ENCODE peak calls at places on chromosomes 1 and 21, in nine cellular contexts. M is activated T-helper 1 cell treated with anti-CD3 and anti-CD28 coated beads, Interleukin-12 subunit alpha, Interleukin-12 subunit beta, Interleukin-2, Interleukin-4 antibody, amounts not matched to agents 30 ng/mL and 10 ng/mL and 1 ng/mL, durations not matched to agents 14 hours and 24 hours and 36 hours; Q is uterus; O is kidney epithelial cell; N is NCI-H446 treated with DMSO at 0.1 percent for 48 hours; S is RWPE1; J is NCI-H69; T is stimulated activated CD4-positive, alpha-beta T cell treated with anti-CD3 and anti-CD28 coated beads, Interleukin-12 subunit alpha, Interleukin-12 subunit beta, amount 100 ng/mL, for 4 hours; R is ovary. C is an unnamed sample.

GRCh38 chr1:233668146-233668724 is 54.3 kb downstream of the KCNK1 start:
- DNase-seq in R (no peak), S (no peak), T (no peak), Q (no peak), N (peak; percentile 97), J (peak; percentile 52), O (no peak), M (no peak), C (no peak)

GRCh38 chr1:201190624-201191051 is at the start of gene IGFN1:
- DNase-seq in R (no peak), J (peak; percentile 76), T (no peak), S (no peak), M (no peak), N (no peak), O (no peak), Q (no peak), C (peak; percentile 36)

GRCh38 chr1:175244206-175244605 is 51.6 kb upstream of the KIAA0040 start:
- DNase-seq in S (no peak), R (no peak), N (no peak), Q (no peak), O (no peak), M (no peak), J (no peak), T (no peak), C (no peak)

GRCh38 chr1:55155522-55155921 is 59.6 kb downstream of the USP24 start:
- DNase-seq in R (no peak), N (no peak), M (no peak), Q (no peak), S (peak; percentile 20), J (no peak), T (no peak), O (no peak), C (no peak)

GRCh38 chr1:68229927-68230812 is 2.2 kb downstream of the WLS start:
- DNase-seq in S (peak; percentile 12), N (no peak), O (no peak), Q (no peak), T (no peak), R (no peak), M (no peak), J (peak; percentile 53), C (no peak)

GRCh38 chr1:226373376-226373775 is 34.5 kb downstream of the PARP1 start:
- DNase-seq in N (no peak), S (no peak), M (no peak), J (no peak), R (no peak), Q (no peak), O (no peak), T (no peak), C (no peak)

GRCh38 chr1:110255388-110255787 is 45.3 kb downstream of the KCNC4 start:
- DNase-seq in Q (no peak), R (no peak), S (no peak), J (peak; percentile 76), N (no peak), O (no peak), M (no peak), T (no peak), C (no peak)

GRCh38 chr21:36915701-36916075 is 50.8 kb downstream of the HLCS start:
- DNase-seq in J (no peak), M (no peak), Q (no peak), O (no peak), T (no peak), R (no peak), N (no peak), S (no peak), C (peak; percentile 27)

GRCh38 chr1:910881-911721 is 12.6 kb upstream of the SAMD11 start:
- DNase-seq in Q (peak; percentile 67), T (no peak), O (peak; percentile 44), R (peak; percentile 5), S (peak; percentile 87), M (no peak), N (peak; percentile 25), J (peak; percentile 68), C (peak; percentile 59)

GRCh38 chr1:11692899-11693590 is 1.5 kb downstream of the DRAXIN start:
- DNase-seq in T (no peak), M (no peak), Q (no peak), O (peak; percentile 61), S (peak; percentile 91), R (no peak), J (peak; percentile 25), N (peak; percentile 23), C (no peak)

GRCh38 chr1:214660900-214661299 is 57.9 kb downstream of the CENPF start:
- DNase-seq in N (no peak), J (no peak), S (no peak), R (peak; percentile 53), Q (peak; percentile 21), T (no peak), O (peak; percentile 4), M (no peak), C (no peak)

GRCh38 chr21:44709426-44710293 is 1.7 kb downstream of the TSPEAR start:
- DNase-seq in R (no peak), M (no peak), O (no peak), J (peak; percentile 84), T (no peak), S (peak; percentile 72), N (no peak), Q (peak; percentile 4), C (peak; percentile 85)

GRCh38 chr1:201021333-201022177 is 2.0 kb downstream of the KIF21B start:
- DNase-seq in M (no peak), N (no peak), T (no peak), S (no peak), J (peak; percentile 36), O (no peak), Q (no peak), R (no peak), C (no peak)

GRCh38 chr1:246532519-246532918 is 25.4 kb upstream of the SMYD3 start:
- DNase-seq in M (no peak), R (no peak), N (no peak), O (no peak), Q (no peak), J (peak; percentile 17), T (no peak), S (no peak), C (no peak)

GRCh38 chr1:61081637-61082335 is 575 bp upstream of the NFIA start:
- DNase-seq in J (peak; percentile 85), Q (peak; percentile 48), T (peak; percentile 47), N (peak; percentile 42), S (peak; percentile 56), R (peak; percentile 51), M (no peak), O (no peak), C (peak; percentile 38)

GRCh38 chr1:184558691-184559090 is 171.9 kb downstream of the C1orf21 start:
- DNase-seq in N (no peak), O (no peak), Q (no peak), M (no peak), R (no peak), T (no peak), S (no peak), J (no peak), C (no peak)

GRCh38 chr1:183327429-183328290 is 90.5 kb downstream of the NMNAT2 start:
- DNase-seq in R (no peak), S (no peak), N (peak; percentile 92), J (no peak), O (no peak), T (no peak), Q (peak; percentile 45), M (no peak), C (no peak)

GRCh38 chr1:160124709-160125478 is 9.3 kb downstream of the ATP1A2 start:
- DNase-seq in T (no peak), O (peak; percentile 88), M (no peak), Q (no peak), J (peak; percentile 20), R (no peak), N (no peak), S (peak; percentile 91), C (peak; percentile 37)

C was measured in upper lobe of left lung.